ENCODE peak calls at places on chromosomes 13 and 19, in four cellular contexts. One of them, this sample, is unnamed.

GRCh38 chr19:16367269-16367683 is 42.6 kb downstream of the KLF2 start:
- DNase-seq in K562: no peak
- DNase-seq in GM12878: peak; percentile 90
- DNase-seq in HCT116: no peak
- DNase-seq in this sample: no peak

GRCh38 chr13:51714663-51715168 is 89.2 kb downstream of the DHRS12 start:
- DNase-seq in HCT116: no peak
- DNase-seq in GM12878: peak; percentile 78
- DNase-seq in K562: no peak
- DNase-seq in this sample: peak; percentile 60

GRCh38 chr19:49528211-49528771 is 488 bp downstream of the RCN3 start:
- DNase-seq in GM12878: no peak
- DNase-seq in K562: no peak
- DNase-seq in HCT116: no peak
- DNase-seq in this sample: no peak

GRCh38 chr19:31290926-31291590 is 58.2 kb downstream of the TSHZ3 start:
- DNase-seq in K562: no peak
- DNase-seq in HCT116: no peak
- DNase-seq in GM12878: no peak
- DNase-seq in this sample: no peak

GRCh38 chr19:5138606-5139594 is 170.0 kb downstream of the KDM4B start:
- DNase-seq in K562: no peak
- DNase-seq in GM12878: peak; percentile 79
- DNase-seq in HCT116: no peak
- DNase-seq in this sample: no peak

GRCh38 chr19:885536-886224 is 7.3 kb downstream of the MED16 start:
- DNase-seq in HCT116: no peak
- DNase-seq in GM12878: no peak
- DNase-seq in K562: no peak
- DNase-seq in this sample: no peak

GRCh38 chr13:70408865-70409264 is 300.6 kb upstream of the KLHL1 start:
- DNase-seq in K562: no peak
- DNase-seq in HCT116: no peak
- DNase-seq in GM12878: no peak
- DNase-seq in this sample: no peak

GRCh38 chr13:25493930-25494707 is 122.3 kb downstream of the ATP8A2 start:
- DNase-seq in GM12878: no peak
- DNase-seq in HCT116: no peak
- DNase-seq in K562: no peak
- DNase-seq in this sample: no peak

GRCh38 chr13:35923347-35923746 is 207.8 kb downstream of the DCLK1 start:
- DNase-seq in GM12878: no peak
- DNase-seq in HCT116: peak; percentile 16
- DNase-seq in K562: no peak
- DNase-seq in this sample: no peak

GRCh38 chr13:87274209-87274819 is 396.9 kb upstream of the SLITRK5 start:
- DNase-seq in GM12878: no peak
- DNase-seq in K562: no peak
- DNase-seq in HCT116: peak; percentile 39
- DNase-seq in this sample: no peak

GRCh38 chr19:4304509-4305252 is at the start of gene FSD1:
- DNase-seq in GM12878: no peak
- DNase-seq in HCT116: no peak
- DNase-seq in K562: peak; percentile 96
- DNase-seq in this sample: no peak

GRCh38 chr13:50129923-50130685 is 114.9 kb downstream of the KCNRG start:
- DNase-seq in GM12878: no peak
- DNase-seq in K562: no peak
- DNase-seq in HCT116: no peak
- DNase-seq in this sample: no peak

GRCh38 chr13:99161512-99161911 is 39.1 kb upstream of the UBAC2 start:
- DNase-seq in GM12878: no peak
- DNase-seq in K562: no peak
- DNase-seq in HCT116: no peak
- DNase-seq in this sample: no peak

GRCh38 chr13:96218475-96218874 is 128.6 kb downstream of the HS6ST3 start:
- DNase-seq in K562: no peak
- DNase-seq in GM12878: no peak
- DNase-seq in HCT116: no peak
- DNase-seq in this sample: no peak

GRCh38 chr13:106566682-106567420 is 1.1 kb downstream of the ARGLU1 start:
- DNase-seq in GM12878: no peak
- DNase-seq in K562: no peak
- DNase-seq in HCT116: no peak
- DNase-seq in this sample: no peak

GRCh38 chr19:31177230-31177629 is 172.0 kb downstream of the TSHZ3 start:
- DNase-seq in HCT116: no peak
- DNase-seq in GM12878: no peak
- DNase-seq in K562: no peak
- DNase-seq in this sample: no peak

GRCh38 chr19:45141203-45141900 is 19.4 kb downstream of the NKPD1 start:
- DNase-seq in GM12878: no peak
- DNase-seq in HCT116: no peak
- DNase-seq in K562: no peak
- DNase-seq in this sample: no peak

GRCh38 chr19:48111280-48111679 is 663 bp upstream of the PLA2G4C start:
- DNase-seq in K562: no peak
- DNase-seq in HCT116: no peak
- DNase-seq in GM12878: no peak
- DNase-seq in this sample: no peak

GRCh38 chr19:50794074-50794777 is 4.0 kb downstream of the ACP4 start:
- DNase-seq in HCT116: no peak
- DNase-seq in K562: peak; percentile 78
- DNase-seq in GM12878: no peak
- DNase-seq in this sample: no peak

GRCh38 chr13:80469841-80470378 is 129.0 kb upstream of the SPRY2 start:
- DNase-seq in K562: no peak
- DNase-seq in GM12878: no peak
- DNase-seq in HCT116: no peak
- DNase-seq in this sample: peak; percentile 53

GRCh38 chr13:43094901-43095300 is 71.5 kb downstream of the DNAJC15 start:
- DNase-seq in GM12878: peak; percentile 47
- DNase-seq in HCT116: no peak
- DNase-seq in K562: no peak
- DNase-seq in this sample: no peak

GRCh38 chr13:56317839-56318238 is 822.9 kb upstream of the PRR20A start:
- DNase-seq in GM12878: no peak
- DNase-seq in HCT116: no peak
- DNase-seq in K562: no peak
- DNase-seq in this sample: no peak

DNA sequence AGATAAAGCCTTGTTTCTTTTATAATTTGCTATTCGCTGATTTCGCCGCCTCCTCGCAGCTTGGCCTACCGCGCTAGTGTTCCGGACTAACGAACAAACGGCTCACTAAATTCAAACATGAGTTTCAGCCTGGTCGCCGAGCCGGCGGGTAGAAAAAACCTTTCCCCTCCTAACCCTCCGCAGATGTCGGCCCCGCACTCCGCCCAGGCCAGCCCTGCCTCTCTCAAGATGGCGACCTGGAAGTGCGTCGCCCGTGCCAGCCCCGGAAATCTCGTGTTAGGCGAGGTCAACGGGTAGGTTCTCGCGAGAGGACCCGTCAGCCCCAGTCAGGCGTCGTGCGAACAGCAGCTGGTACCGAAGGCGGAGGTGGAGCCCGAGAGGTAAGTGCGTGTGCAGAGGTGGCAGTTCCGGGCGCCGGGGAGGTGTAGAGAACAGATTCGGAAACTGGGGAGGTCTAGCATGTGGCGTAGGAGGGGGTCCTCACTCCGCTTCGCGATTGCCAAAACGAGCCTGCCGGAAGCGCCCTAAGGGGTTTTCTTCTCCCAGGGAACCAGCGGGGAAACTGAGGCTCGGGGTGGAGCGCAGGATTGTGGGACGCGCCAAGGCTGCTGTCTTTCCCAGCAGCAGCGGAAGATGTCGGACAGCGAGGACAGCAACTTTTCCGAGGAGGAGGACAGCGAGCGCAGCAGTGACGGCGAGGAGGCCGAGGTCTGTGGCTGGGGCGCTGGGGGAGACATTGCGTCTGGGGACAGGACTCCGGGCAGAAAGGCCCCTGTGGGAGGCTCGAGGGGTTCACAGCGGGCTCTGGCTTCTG is at the start of gene SUPT5H:
- DNase-seq in HCT116: peak; percentile 96
- DNase-seq in GM12878: peak; percentile 97
- DNase-seq in K562: peak; percentile 95
- DNase-seq in this sample: peak; percentile 100
- H3K4me1 ChIP-seq in HCT116: peaks cover 6% of the 10 kb centered on the region
- H3K4me1 ChIP-seq in GM12878: peaks cover 28% of the 10 kb centered on the region
- H3K4me1 ChIP-seq in K562: peaks cover 22% of the 10 kb centered on the region
- H3K4me1 ChIP-seq in this sample: peaks cover 32% of the 10 kb centered on the region

GRCh38 chr13:109427695-109428094 is 358.7 kb downstream of the IRS2 start:
- DNase-seq in K562: no peak
- DNase-seq in GM12878: no peak
- DNase-seq in HCT116: no peak
- DNase-seq in this sample: no peak
- TF ChIP-seq SIN3A in K562: no peak
- TF ChIP-seq SIN3A in GM12878: no peak
- TF ChIP-seq SIN3A in HCT116: no peak
- TF ChIP-seq SIN3A in this sample: no peak

DNA sequence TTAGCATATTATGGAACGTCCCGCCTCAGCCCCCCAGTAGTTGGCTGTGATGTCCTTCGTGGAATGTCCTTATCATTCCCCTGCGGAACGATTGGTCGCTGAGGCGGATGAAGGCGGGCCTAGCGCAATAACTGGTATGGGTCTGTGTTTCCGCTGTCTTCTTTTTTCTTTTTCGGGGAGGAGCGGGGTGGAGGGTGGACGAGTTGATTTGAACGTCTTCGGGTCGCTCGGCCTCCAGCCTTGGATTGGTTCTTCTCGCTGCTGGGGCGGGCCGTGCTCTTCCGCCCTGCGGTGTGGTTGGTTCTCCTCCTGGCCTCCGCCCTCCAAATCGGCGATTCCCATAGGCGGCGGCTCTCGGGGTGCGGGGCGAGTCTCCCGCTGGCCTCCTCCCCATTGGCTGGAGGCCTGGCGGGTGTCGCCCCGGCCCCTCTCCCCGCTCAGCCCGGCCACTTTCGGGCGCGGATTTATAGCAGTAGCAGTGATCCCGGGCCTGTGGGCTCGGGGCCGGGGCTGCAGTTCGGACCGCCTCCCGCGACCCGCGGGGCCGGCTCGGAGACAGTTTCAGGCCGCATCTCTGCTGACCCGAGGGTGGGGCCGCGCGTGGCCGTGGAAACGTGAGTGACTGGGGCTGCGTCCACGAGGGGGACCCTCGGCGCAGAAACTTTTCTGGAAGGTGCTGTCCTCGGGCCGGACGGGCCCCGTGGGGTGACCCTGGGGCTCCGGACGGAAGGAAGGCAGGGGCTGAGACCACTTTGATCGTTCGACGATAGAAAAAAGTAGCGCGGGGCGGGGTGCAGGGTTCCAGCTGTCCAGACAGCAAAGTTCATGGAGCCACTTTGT is 2.1 kb downstream of the ING1 start:
- DNase-seq in HCT116: peak; percentile 99
- DNase-seq in K562: peak; percentile 88
- DNase-seq in GM12878: peak; percentile 99
- DNase-seq in this sample: peak; percentile 91
- TF ChIP-seq CTCF in HCT116: no peak
- TF ChIP-seq CTCF in K562: no peak
- TF ChIP-seq CTCF in GM12878: peak; percentile 14
- TF ChIP-seq CTCF in this sample: peak; percentile 15

GRCh38 chr13:46606915-46607413 is 54.0 kb downstream of the LRCH1 start:
- DNase-seq in GM12878: no peak
- DNase-seq in K562: no peak
- DNase-seq in HCT116: no peak
- DNase-seq in this sample: no peak
- H3K4me1 ChIP-seq in GM12878: peaks cover 42% of the 10 kb centered on the region
- H3K4me1 ChIP-seq in K562: peaks cover 5% of the 10 kb centered on the region
- H3K4me1 ChIP-seq in HCT116: peaks cover 60% of the 10 kb centered on the region
- H3K4me1 ChIP-seq in this sample: no peaks in the 10 kb centered on the region

GRCh38 chr19:29690842-29691241 is 24.2 kb downstream of the C19orf12 start:
- DNase-seq in K562: peak; percentile 78
- DNase-seq in GM12878: no peak
- DNase-seq in HCT116: peak; percentile 23
- DNase-seq in this sample: no peak

GRCh38 chr19:29687244-29687896 is 22.1 kb downstream of the PLEKHF1 start:
- DNase-seq in K562: no peak
- DNase-seq in HCT116: no peak
- DNase-seq in GM12878: no peak
- DNase-seq in this sample: no peak

GRCh38 chr19:29686285-29686805 is 21.1 kb downstream of the PLEKHF1 start:
- DNase-seq in HCT116: no peak
- DNase-seq in K562: no peak
- DNase-seq in GM12878: no peak
- DNase-seq in this sample: no peak

GRCh38 chr19:29685326-29685725 is 20.1 kb downstream of the PLEKHF1 start:
- DNase-seq in HCT116: no peak
- DNase-seq in K562: no peak
- DNase-seq in GM12878: no peak
- DNase-seq in this sample: no peak

DNA sequence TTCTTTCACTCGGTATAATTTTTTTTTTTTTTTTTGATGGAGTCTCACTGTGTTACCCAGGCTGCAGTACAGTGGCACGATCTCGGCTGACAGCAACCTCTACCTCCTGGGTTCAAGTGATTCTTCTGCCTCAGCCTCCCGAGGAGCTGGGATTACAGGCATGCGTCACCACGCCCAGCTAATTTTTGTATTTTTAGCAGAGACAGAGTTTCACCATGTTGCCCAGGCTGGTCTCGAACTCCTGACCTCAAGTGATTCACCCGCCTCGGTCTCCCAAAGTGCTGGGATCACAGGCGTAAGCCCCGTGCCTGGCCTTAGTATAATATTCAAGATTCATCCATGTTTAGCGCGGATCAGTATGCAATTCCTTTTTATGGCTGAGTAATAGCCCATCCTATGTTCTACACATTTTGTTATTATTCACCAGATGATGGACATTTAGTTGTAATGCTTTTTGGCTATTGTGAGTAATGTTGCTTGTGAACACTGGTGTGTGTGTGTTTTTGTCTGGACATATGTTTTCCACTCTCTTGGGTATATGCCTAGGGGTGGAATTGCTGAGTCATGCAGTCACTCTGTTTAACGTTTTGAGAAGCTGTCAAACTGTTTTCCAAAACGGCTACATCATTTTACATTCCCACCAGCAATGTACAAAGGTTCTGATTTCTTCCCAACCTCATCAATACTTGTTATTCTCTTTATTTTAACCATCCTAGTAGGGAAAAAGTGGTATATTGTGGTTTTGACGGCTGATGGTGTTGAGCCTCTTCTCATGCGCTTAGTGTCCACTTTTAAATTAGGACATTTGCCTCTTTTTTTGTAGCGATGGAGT is 22.9 kb downstream of the PLEKHF1 start:
- DNase-seq in GM12878: no peak
- DNase-seq in HCT116: no peak
- DNase-seq in K562: no peak
- DNase-seq in this sample: no peak
- TF ChIP-seq SIN3A in GM12878: no peak
- TF ChIP-seq SIN3A in HCT116: no peak
- TF ChIP-seq SIN3A in K562: no peak
- TF ChIP-seq SIN3A in this sample: no peak

GRCh38 chr13:42078113-42078769 is 29.8 kb downstream of the DGKH start:
- DNase-seq in HCT116: no peak
- DNase-seq in K562: no peak
- DNase-seq in GM12878: no peak
- DNase-seq in this sample: no peak
- TF ChIP-seq CTCF in HCT116: no peak
- TF ChIP-seq CTCF in K562: peak; percentile 39
- TF ChIP-seq CTCF in GM12878: no peak
- TF ChIP-seq CTCF in this sample: peak; percentile 32

This sample was measured in Panc1.